ENCODE peak calls at places on chromosomes 13 and 19, in five cellular contexts. One of them, this sample, is unnamed.

GRCh38 chr13:47215741-47216140 is 318.9 kb upstream of the HTR2A start:
- DNase-seq in heart left ventricle: no peak
- DNase-seq in AG10803: peak; percentile 88
- DNase-seq in IMR-90: peak; percentile 87
- DNase-seq in pancreas: no peak
- DNase-seq in this sample: no peak

GRCh38 chr13:45807520-45808099 is 43.9 kb downstream of the SIAH3 start:
- DNase-seq in heart left ventricle: peak; percentile 47
- DNase-seq in AG10803: peak; percentile 52
- DNase-seq in IMR-90: peak; percentile 17
- DNase-seq in pancreas: no peak
- DNase-seq in this sample: peak; percentile 63

GRCh38 chr19:861756-862528 is 2.5 kb downstream of the CFD start:
- DNase-seq in heart left ventricle: no peak
- DNase-seq in AG10803: no peak
- DNase-seq in IMR-90: no peak
- DNase-seq in pancreas: peak; percentile 49
- DNase-seq in this sample: peak; percentile 33

GRCh38 chr13:20124303-20124702 is 36.5 kb downstream of the GJA3 start:
- DNase-seq in heart left ventricle: no peak
- DNase-seq in AG10803: peak; percentile 5
- DNase-seq in IMR-90: peak; percentile 45
- DNase-seq in pancreas: no peak
- DNase-seq in this sample: no peak

GRCh38 chr13:50531917-50532899 is 311.3 kb downstream of the DLEU7 start:
- DNase-seq in heart left ventricle: no peak
- DNase-seq in AG10803: peak; percentile 53
- DNase-seq in IMR-90: peak; percentile 62
- DNase-seq in pancreas: no peak
- DNase-seq in this sample: no peak

GRCh38 chr19:1133471-1133929 is 29.7 kb downstream of the GPX4 start:
- DNase-seq in heart left ventricle: no peak
- DNase-seq in AG10803: no peak
- DNase-seq in IMR-90: no peak
- DNase-seq in pancreas: no peak
- DNase-seq in this sample: peak; percentile 86

GRCh38 chr19:18429717-18430416 is 8.1 kb downstream of the ISYNA1 start:
- DNase-seq in heart left ventricle: no peak
- DNase-seq in AG10803: no peak
- DNase-seq in IMR-90: no peak
- DNase-seq in pancreas: no peak
- DNase-seq in this sample: no peak

GRCh38 chr13:57630661-57631606 is 610 bp upstream of the PCDH17 start:
- DNase-seq in heart left ventricle: peak; percentile 25
- DNase-seq in AG10803: no peak
- DNase-seq in IMR-90: no peak
- DNase-seq in pancreas: no peak
- DNase-seq in this sample: no peak

GRCh38 chr13:98389319-98389718 is 187.6 kb downstream of the STK24 start:
- DNase-seq in heart left ventricle: no peak
- DNase-seq in AG10803: no peak
- DNase-seq in IMR-90: peak; percentile 18
- DNase-seq in pancreas: no peak
- DNase-seq in this sample: no peak

GRCh38 chr13:98214707-98215106 is 37.6 kb upstream of the RNF113B start:
- DNase-seq in heart left ventricle: no peak
- DNase-seq in AG10803: no peak
- DNase-seq in IMR-90: no peak
- DNase-seq in pancreas: peak; percentile 36
- DNase-seq in this sample: no peak

GRCh38 chr19:50696065-50696425 is 23.6 kb downstream of the SHANK1 start:
- DNase-seq in heart left ventricle: no peak
- DNase-seq in AG10803: no peak
- DNase-seq in IMR-90: no peak
- DNase-seq in pancreas: no peak
- DNase-seq in this sample: no peak
- H3K4me3 ChIP-seq in heart left ventricle: no peak overlapping the region
- H3K4me3 ChIP-seq in AG10803: no peak overlapping the region
- H3K4me3 ChIP-seq in IMR-90: no peak overlapping the region
- H3K4me3 ChIP-seq in pancreas: no peak overlapping the region
- H3K4me3 ChIP-seq in this sample: no peak overlapping the region

GRCh38 chr19:3153286-3154230 is 17.7 kb downstream of the GNA15 start:
- DNase-seq in heart left ventricle: no peak
- DNase-seq in AG10803: no peak
- DNase-seq in IMR-90: no peak
- DNase-seq in pancreas: no peak
- DNase-seq in this sample: no peak

GRCh38 chr19:3157096-3157845 is 21.3 kb upstream of the S1PR4 start:
- DNase-seq in heart left ventricle: no peak
- DNase-seq in AG10803: no peak
- DNase-seq in IMR-90: no peak
- DNase-seq in pancreas: no peak
- DNase-seq in this sample: no peak

GRCh38 chr19:3151563-3152430 is 16.0 kb downstream of the GNA15 start:
- DNase-seq in heart left ventricle: no peak
- DNase-seq in AG10803: no peak
- DNase-seq in IMR-90: no peak
- DNase-seq in pancreas: no peak
- DNase-seq in this sample: no peak

GRCh38 chr19:3152431-3152780 is 16.6 kb downstream of the GNA15 start:
- DNase-seq in heart left ventricle: no peak
- DNase-seq in AG10803: no peak
- DNase-seq in IMR-90: no peak
- DNase-seq in pancreas: no peak
- DNase-seq in this sample: no peak

GRCh38 chr19:3154957-3155736 is 19.3 kb downstream of the GNA15 start:
- DNase-seq in heart left ventricle: peak; percentile 93
- DNase-seq in AG10803: peak; percentile 99
- DNase-seq in IMR-90: peak; percentile 99
- DNase-seq in pancreas: no peak
- DNase-seq in this sample: no peak
- H3K4me3 ChIP-seq in heart left ventricle: no peak overlapping the region
- H3K4me3 ChIP-seq in AG10803: peak overlapping the region; percentile 22
- H3K4me3 ChIP-seq in IMR-90: no peak overlapping the region
- H3K4me3 ChIP-seq in pancreas: no peak overlapping the region
- H3K4me3 ChIP-seq in this sample: no peak overlapping the region

DNA sequence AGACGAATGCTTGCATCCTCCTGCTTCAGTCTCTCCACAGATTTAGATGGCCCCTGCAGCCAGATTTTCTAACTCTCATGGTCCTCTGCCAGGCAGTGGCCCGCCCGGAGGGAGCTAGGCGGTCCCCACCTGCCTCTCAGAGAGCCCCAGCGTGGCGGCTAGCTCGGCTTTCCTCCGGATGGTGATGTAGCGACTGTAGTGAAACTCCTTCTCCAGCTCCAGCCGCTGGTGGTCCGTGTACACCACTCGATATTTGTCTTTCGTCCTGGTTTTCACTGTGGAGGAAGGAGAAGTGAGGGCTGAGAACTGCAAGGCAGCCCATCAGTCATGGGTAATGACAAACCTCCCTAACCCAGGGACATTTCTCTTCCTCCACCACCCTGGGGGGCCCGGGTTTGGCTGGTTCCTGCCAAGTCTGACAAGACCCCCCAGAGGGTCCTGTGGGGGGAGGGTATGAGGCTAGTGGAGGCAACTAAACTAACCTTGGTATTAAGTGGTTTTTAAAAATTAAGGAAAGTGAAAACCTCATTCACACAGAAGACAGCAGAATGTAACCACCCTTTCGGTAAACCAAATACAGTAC is 4.3 kb downstream of the CDX2 start:
- DNase-seq in heart left ventricle: no peak
- DNase-seq in AG10803: no peak
- DNase-seq in IMR-90: no peak
- DNase-seq in pancreas: peak; percentile 30
- DNase-seq in this sample: no peak
- H3K4me3 ChIP-seq in heart left ventricle: no peak overlapping the region
- H3K4me3 ChIP-seq in AG10803: no peak overlapping the region
- H3K4me3 ChIP-seq in IMR-90: no peak overlapping the region
- H3K4me3 ChIP-seq in pancreas: peak overlapping the region; percentile 3
- H3K4me3 ChIP-seq in this sample: peak overlapping the region; percentile 96

DNA sequence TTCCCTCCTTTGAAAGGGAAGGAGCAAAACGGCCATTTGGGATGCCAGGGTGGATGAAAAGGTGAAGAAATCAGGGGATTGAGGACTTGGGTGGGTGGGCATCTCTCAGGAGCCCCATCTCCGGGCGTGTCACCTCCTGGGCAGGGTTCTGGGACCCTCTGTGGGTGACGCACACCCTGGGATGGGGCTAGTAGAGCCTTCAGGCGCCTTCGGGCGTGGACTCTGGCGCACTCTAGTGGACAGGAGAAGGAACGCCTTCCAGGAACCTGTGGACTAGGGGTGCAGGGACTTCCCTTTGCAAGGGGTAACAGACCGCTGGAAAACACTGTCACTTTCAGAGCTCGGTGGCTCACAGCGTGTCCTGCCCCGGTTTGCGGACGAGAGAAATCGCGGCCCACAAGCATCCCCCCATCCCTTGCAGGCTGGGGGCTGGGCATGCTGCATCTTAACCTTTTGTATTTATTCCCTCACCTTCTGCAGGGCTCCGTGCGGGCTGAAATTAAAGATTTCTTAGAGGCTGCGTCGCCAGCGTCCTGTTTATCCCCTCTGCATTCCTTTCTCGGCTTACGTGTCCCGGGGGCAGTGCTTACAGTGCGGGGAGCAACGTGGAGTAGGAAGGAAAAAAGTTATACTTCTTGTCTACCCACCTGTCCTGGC is 15.2 kb upstream of the S1PR4 start:
- DNase-seq in heart left ventricle: peak; percentile 67
- DNase-seq in AG10803: peak; percentile 48
- DNase-seq in IMR-90: peak; percentile 43
- DNase-seq in pancreas: peak; percentile 38
- DNase-seq in this sample: peak; percentile 75
- H3K4me3 ChIP-seq in heart left ventricle: no peak overlapping the region
- H3K4me3 ChIP-seq in AG10803: no peak overlapping the region
- H3K4me3 ChIP-seq in IMR-90: no peak overlapping the region
- H3K4me3 ChIP-seq in pancreas: no peak overlapping the region
- H3K4me3 ChIP-seq in this sample: peak overlapping the region; percentile 17

DNA sequence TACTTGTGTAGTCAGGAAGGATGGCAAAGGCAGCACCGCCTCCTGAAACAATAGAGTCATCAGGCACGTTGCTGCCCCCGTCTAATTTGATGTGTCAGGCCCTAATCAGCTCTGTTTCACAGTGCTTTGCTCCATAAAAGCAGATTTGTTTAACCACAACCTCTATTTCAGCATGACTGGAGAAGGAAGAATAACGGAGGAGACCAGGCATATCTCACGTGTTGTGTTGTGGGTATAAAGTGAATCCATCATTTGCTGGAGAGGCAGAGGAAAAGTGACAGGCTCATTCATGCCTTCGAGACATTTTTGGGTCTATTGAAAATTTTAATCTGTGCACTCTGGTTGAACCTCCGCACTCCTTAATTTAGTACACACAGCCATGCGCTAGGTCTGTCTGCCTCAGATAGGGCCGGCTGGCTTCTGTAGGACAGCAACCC is 940.4 kb upstream of the SLC10A2 start:
- DNase-seq in heart left ventricle: no peak
- DNase-seq in AG10803: no peak
- DNase-seq in IMR-90: peak; percentile 50
- DNase-seq in pancreas: no peak
- DNase-seq in this sample: no peak
- H3K4me3 ChIP-seq in heart left ventricle: no peak overlapping the region
- H3K4me3 ChIP-seq in AG10803: no peak overlapping the region
- H3K4me3 ChIP-seq in IMR-90: no peak overlapping the region
- H3K4me3 ChIP-seq in pancreas: no peak overlapping the region
- H3K4me3 ChIP-seq in this sample: no peak overlapping the region

DNA sequence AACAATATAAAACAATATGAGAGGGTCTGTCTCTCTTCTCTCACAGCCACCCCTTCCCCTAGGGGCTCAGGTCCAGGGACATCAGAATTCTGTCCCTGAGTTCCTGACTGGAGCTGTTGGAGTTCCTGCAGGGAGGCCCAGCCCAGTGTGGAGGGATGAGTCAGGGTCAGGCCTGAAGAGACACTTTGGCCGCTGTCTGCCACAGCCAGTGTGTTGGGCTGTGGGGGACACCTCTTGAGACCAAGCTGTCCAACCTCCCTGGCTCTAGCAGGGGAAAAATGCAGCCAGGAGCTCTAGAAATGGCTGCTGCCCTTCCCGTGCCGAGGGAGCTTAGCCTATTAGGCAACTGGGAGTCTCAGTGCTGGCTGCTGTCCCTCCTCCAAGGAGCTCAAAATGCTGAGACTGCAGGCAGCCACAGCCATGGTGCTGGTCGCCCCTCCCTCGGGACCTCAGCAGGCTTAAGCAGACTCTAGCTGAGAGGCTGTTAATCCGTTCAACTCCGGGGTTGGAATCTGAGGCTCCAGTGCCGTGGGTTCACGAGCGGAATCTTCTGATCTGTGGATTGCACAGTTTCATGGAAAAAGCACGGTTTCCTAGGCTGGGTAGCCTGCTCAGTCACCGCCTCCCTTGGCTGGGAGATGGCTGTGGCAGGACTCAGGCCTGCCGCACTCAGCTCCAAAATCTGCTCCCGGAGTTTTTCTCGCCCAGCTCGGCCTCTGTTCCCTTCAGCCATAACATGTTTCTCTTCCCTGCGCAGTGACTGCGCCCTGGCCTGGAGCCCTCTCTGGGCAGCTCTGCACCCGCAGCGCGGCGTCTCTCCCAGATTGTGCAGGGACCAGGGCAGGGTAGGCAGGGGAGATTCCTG is 3.8 kb upstream of the ZNF626 start:
- DNase-seq in heart left ventricle: peak; percentile 37
- DNase-seq in AG10803: peak; percentile 22
- DNase-seq in IMR-90: no peak
- DNase-seq in pancreas: no peak
- DNase-seq in this sample: no peak
- H3K4me3 ChIP-seq in heart left ventricle: peak overlapping the region; percentile 18
- H3K4me3 ChIP-seq in AG10803: no peak overlapping the region
- H3K4me3 ChIP-seq in IMR-90: no peak overlapping the region
- H3K4me3 ChIP-seq in pancreas: peak overlapping the region; percentile 4
- H3K4me3 ChIP-seq in this sample: no peak overlapping the region

GRCh38 chr19:36489139-36489919 is at the start of gene ZNF566:
- DNase-seq in heart left ventricle: peak; percentile 93
- DNase-seq in AG10803: peak; percentile 97
- DNase-seq in IMR-90: peak; percentile 97
- DNase-seq in pancreas: peak; percentile 90
- DNase-seq in this sample: peak; percentile 97
- H3K4me3 ChIP-seq in heart left ventricle: peak within 1 kb of the TSS; percentile 94
- H3K4me3 ChIP-seq in AG10803: peak within 1 kb of the TSS; percentile 99
- H3K4me3 ChIP-seq in IMR-90: peak within 1 kb of the TSS; percentile 64
- H3K4me3 ChIP-seq in pancreas: peak within 1 kb of the TSS; percentile 66
- H3K4me3 ChIP-seq in this sample: peak within 1 kb of the TSS; percentile 93

DNA sequence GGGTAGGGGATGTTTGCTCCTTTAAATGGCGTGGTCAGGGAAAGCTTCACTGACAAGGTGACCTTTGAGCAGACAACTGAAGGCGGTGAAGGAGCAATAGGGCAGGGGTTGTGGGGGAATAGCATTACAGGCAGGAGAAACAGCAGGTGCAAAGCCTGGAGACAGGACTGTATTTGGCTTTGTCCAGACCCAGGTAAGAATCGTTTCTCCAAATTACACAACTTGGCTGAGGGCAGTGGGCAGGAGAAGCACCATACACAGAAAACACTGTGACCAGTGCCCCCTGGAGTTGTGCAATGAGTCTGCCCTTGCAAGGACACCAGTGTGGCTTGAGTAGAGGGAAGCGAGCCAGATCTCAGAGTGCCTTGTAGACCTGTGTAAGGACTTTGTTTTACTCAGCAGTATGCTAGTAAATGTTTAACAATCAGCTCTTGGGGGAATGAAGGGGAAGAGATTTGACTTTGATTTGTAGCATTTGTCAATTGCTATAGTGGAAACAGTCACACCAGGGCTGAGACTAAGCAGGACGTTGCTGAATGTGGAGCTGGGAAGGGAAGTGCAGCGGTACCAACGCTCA is 360.0 kb downstream of the DCT start:
- DNase-seq in heart left ventricle: no peak
- DNase-seq in AG10803: no peak
- DNase-seq in IMR-90: no peak
- DNase-seq in pancreas: peak; percentile 33
- DNase-seq in this sample: peak; percentile 12
- H3K4me3 ChIP-seq in heart left ventricle: no peak overlapping the region
- H3K4me3 ChIP-seq in AG10803: no peak overlapping the region
- H3K4me3 ChIP-seq in IMR-90: no peak overlapping the region
- H3K4me3 ChIP-seq in pancreas: no peak overlapping the region
- H3K4me3 ChIP-seq in this sample: no peak overlapping the region

GRCh38 chr19:41897820-41898219 is 14.8 kb downstream of the ARHGEF1 start:
- DNase-seq in heart left ventricle: no peak
- DNase-seq in AG10803: no peak
- DNase-seq in IMR-90: no peak
- DNase-seq in pancreas: no peak
- DNase-seq in this sample: no peak
- H3K4me3 ChIP-seq in heart left ventricle: no peak overlapping the region
- H3K4me3 ChIP-seq in AG10803: no peak overlapping the region
- H3K4me3 ChIP-seq in IMR-90: no peak overlapping the region
- H3K4me3 ChIP-seq in pancreas: no peak overlapping the region
- H3K4me3 ChIP-seq in this sample: no peak overlapping the region

This sample was measured in Caco-2.